ENCODE peak calls at places on chromosomes 7 and 10, in four cellular contexts. A, Q, N and X are unnamed samples.

GRCh38 chr7:46032936-46033335 is 111.9 kb upstream of the IGFBP3 start:
- DNase-seq in A (no peak), N (no peak), Q (no peak), X (no peak)

GRCh38 chr10:122012731-122013130 is 23.8 kb downstream of the TACC2 start:
- DNase-seq in N (no peak), A (no peak), Q (no peak), X (no peak)

GRCh38 chr10:63707254-63707910 is 186.2 kb downstream of the REEP3 start:
- DNase-seq in N (no peak), Q (no peak), A (no peak), X (no peak)

GRCh38 chr10:89085153-89085552 is 94.6 kb downstream of the FAS start:
- DNase-seq in N (no peak), Q (no peak), A (no peak), X (no peak)

GRCh38 chr7:154695836-154696235 is 307.1 kb downstream of the PAXIP1 start:
- DNase-seq in A (no peak), Q (no peak), N (no peak), X (no peak)

GRCh38 chr10:3926268-3926667 is 141.3 kb upstream of the KLF6 start:
- DNase-seq in N (no peak), Q (no peak), A (no peak), X (no peak)

GRCh38 chr10:72814134-72814790 is 79.3 kb upstream of the OIT3 start:
- DNase-seq in Q (no peak), N (no peak), A (no peak), X (no peak)

GRCh38 chr7:127035203-127035849 is 217.4 kb downstream of the GRM8 start:
- DNase-seq in A (no peak), N (no peak), Q (no peak), X (no peak)

GRCh38 chr7:41304995-41305394 is 397.9 kb downstream of the INHBA start:
- DNase-seq in Q (no peak), N (no peak), A (no peak), X (no peak)

GRCh38 chr7:77543910-77544309 is 6.8 kb downstream of the PTPN12 start:
- DNase-seq in Q (no peak), A (no peak), N (no peak), X (no peak)

GRCh38 chr7:78751253-78751652 is 702.2 kb downstream of the MAGI2 start:
- DNase-seq in N (no peak), Q (no peak), A (no peak), X (no peak)

GRCh38 chr7:30709549-30709948 is 27.3 kb upstream of the CRHR2 start:
- DNase-seq in Q (no peak), A (no peak), N (no peak), X (no peak)

GRCh38 chr10:21733710-21734109 is 199.7 kb downstream of the MLLT10 start:
- DNase-seq in N (no peak), Q (no peak), A (no peak), X (no peak)

GRCh38 chr7:143484059-143484458 is 6.4 kb downstream of the TAS2R41 start:
- DNase-seq in N (no peak), Q (no peak), A (no peak), X (no peak)

GRCh38 chr7:91375378-91375777 is 111.1 kb downstream of the FZD1 start:
- DNase-seq in N (no peak), Q (no peak), A (no peak), X (no peak)

GRCh38 chr10:27474741-27475140 is 29.4 kb upstream of the RAB18 start:
- DNase-seq in Q (no peak), A (no peak), N (no peak), X (no peak)

GRCh38 chr7:101724957-101725356 is 92.5 kb upstream of the CUX1 start:
- DNase-seq in Q (no peak), N (no peak), A (no peak), X (no peak)

GRCh38 chr10:15202639-15203038 is 34.1 kb upstream of the NMT2 start:
- DNase-seq in N (no peak), A (no peak), Q (no peak), X (no peak)

GRCh38 chr10:6020806-6021205 is 41.4 kb downstream of the IL2RA start:
- DNase-seq in A (no peak), N (no peak), Q (peak; percentile 33), X (no peak)

GRCh38 chr10:29807407-29807806 is 172.6 kb upstream of the SVIL start:
- DNase-seq in N (no peak), A (no peak), Q (no peak), X (no peak)

GRCh38 chr10:11236234-11236633 is 218.6 kb downstream of the CELF2 start:
- DNase-seq in N (no peak), Q (no peak), A (no peak), X (no peak)

GRCh38 chr7:82729172-82730030 is 285.8 kb upstream of the CACNA2D1 start:
- DNase-seq in N (no peak), A (no peak), Q (no peak), X (no peak)

GRCh38 chr10:4535531-4535930 is 290.5 kb upstream of the AKR1E2 start:
- DNase-seq in N (no peak), Q (no peak), A (no peak), X (no peak)

GRCh38 chr7:158680754-158681153 is 23.9 kb downstream of the NCAPG2 start:
- DNase-seq in Q (no peak), A (no peak), N (no peak), X (no peak)

GRCh38 chr10:63425512-63425911 is 40.3 kb downstream of the JMJD1C start:
- DNase-seq in N (no peak), Q (no peak), A (no peak), X (no peak)

GRCh38 chr7:15954671-15955354 is 268.3 kb upstream of the MEOX2 start:
- DNase-seq in A (no peak), Q (no peak), N (no peak), X (no peak)

GRCh38 chr7:96910484-96910883 is 94.9 kb upstream of the DLX6 start:
- DNase-seq in Q (no peak), N (no peak), A (no peak), X (no peak)

GRCh38 chr7:4768597-4769569 is 6.5 kb upstream of the AP5Z1 start:
- DNase-seq in Q (no peak), N (no peak), A (no peak), X (no peak)

GRCh38 chr10:34206078-34206477 is 609.0 kb downstream of the PARD3 start:
- DNase-seq in Q (no peak), N (no peak), A (no peak), X (no peak)

GRCh38 chr10:104650072-104650471 is 9.0 kb downstream of the SORCS3 start:
- DNase-seq in A (no peak), N (no peak), Q (no peak), X (no peak)

GRCh38 chr10:73920084-73920483 is 9.2 kb downstream of the PLAU start:
- DNase-seq in A (no peak), N (no peak), Q (peak; percentile 68), X (no peak)

GRCh38 chr7:65230231-65230630 is 143.4 kb upstream of the ZNF92 start:
- DNase-seq in N (no peak), A (no peak), Q (no peak), X (no peak)

GRCh38 chr7:78015574-78016260 is 217.1 kb downstream of the PHTF2 start:
- DNase-seq in Q (no peak), A (no peak), N (no peak), X (no peak)